ENCODE peak calls at places on chromosomes 1 and 21, in seven cellular contexts. Z is stomach, E is upper lobe of left lung, H is transverse colon, S is GM12878, I is SK-N-SH, F is HepG2. K is an unnamed sample.

GRCh38 chr1:27142464-27142863 is 12.5 kb downstream of the SLC9A1 start:
- DNase-seq in E (no peak), S (no peak), F (no peak), Z (no peak), H (no peak), I (no peak), K (no peak)

GRCh38 chr21:41025057-41025390 is 142.9 kb upstream of the BACE2 start:
- DNase-seq in S (no peak), F (no peak), E (no peak), Z (no peak), H (no peak), I (no peak), K (no peak)

GRCh38 chr21:44941567-44941966 is 1.7 kb downstream of the SLX9 start:
- DNase-seq in H (no peak), I (no peak), S (no peak), E (no peak), Z (no peak), F (no peak), K (peak)

GRCh38 chr1:67939176-67939751 is 106.0 kb upstream of the GNG12 start:
- DNase-seq in S (no peak), E (no peak), Z (no peak), H (no peak), I (peak), F (no peak), K (no peak)

GRCh38 chr1:110210604-110211502 is 739 bp downstream of the KCNC4 start:
- DNase-seq in S (no peak), E (peak), H (peak), Z (peak), I (peak), F (no peak), K (peak)

GRCh38 chr1:93395195-93395594 is 49.5 kb downstream of the DR1 start:
- DNase-seq in Z (no peak), H (no peak), E (no peak), I (no peak), F (peak), S (no peak), K (no peak)

GRCh38 chr1:204383163-204383904 is 23.6 kb upstream of the PLEKHA6 start:
- DNase-seq in S (no peak), Z (no peak), I (no peak), H (no peak), F (no peak), E (no peak), K (no peak)

GRCh38 chr1:8089535-8090228 is 63.6 kb upstream of the ERRFI1 start:
- DNase-seq in Z (no peak), H (no peak), S (no peak), F (no peak), E (no peak), I (no peak), K (no peak)

GRCh38 chr1:17919525-17920439 is 164.6 kb downstream of the ACTL8 start:
- DNase-seq in S (no peak), I (peak), E (no peak), H (no peak), Z (peak), F (no peak), K (no peak)

GRCh38 chr21:38743772-38744529 is 61.8 kb upstream of the ETS2 start:
- DNase-seq in I (no peak), F (no peak), H (no peak), Z (no peak), E (no peak), S (no peak), K (no peak)

GRCh38 chr1:167427843-167428242 is 90.5 kb downstream of the CD247 start:
- DNase-seq in E (no peak), F (no peak), Z (no peak), I (no peak), S (no peak), H (no peak), K (no peak)

GRCh38 chr1:41623736-41624135 is 139.3 kb upstream of the EDN2 start:
- DNase-seq in E (peak), F (no peak), S (no peak), I (no peak), Z (no peak), H (no peak), K (peak)

GRCh38 chr1:27491748-27492700 is 2.1 kb upstream of the WASF2 start:
- DNase-seq in S (no peak), E (no peak), I (no peak), H (peak), F (no peak), Z (no peak), K (peak)

GRCh38 chr1:61742620-61743431 is 546 bp downstream of the PATJ start:
- DNase-seq in S (no peak), I (peak), H (peak), Z (peak), F (peak), E (peak), K (peak)

GRCh38 chr1:147496571-147496970 is 44.7 kb upstream of the BCL9 start:
- DNase-seq in F (peak), Z (peak), E (peak), H (peak), I (peak), S (no peak), K (peak)

GRCh38 chr1:31793086-31793485 is 22.7 kb downstream of the SPOCD1 start:
- DNase-seq in Z (peak), S (no peak), H (no peak), I (no peak), F (no peak), E (peak), K (peak)

GRCh38 chr21:45325206-45326168 is 37.8 kb upstream of the POFUT2 start:
- DNase-seq in F (no peak), Z (no peak), H (no peak), S (no peak), I (no peak), E (peak), K (peak)

GRCh38 chr1:108012553-108012952 is 47.6 kb upstream of the VAV3 start:
- DNase-seq in S (no peak), H (no peak), F (no peak), I (no peak), Z (no peak), E (no peak), K (no peak)

GRCh38 chr1:108010581-108010980 is 45.6 kb upstream of the VAV3 start:
- DNase-seq in Z (no peak), E (no peak), H (no peak), F (no peak), S (no peak), I (no peak), K (no peak)

GRCh38 chr1:108017698-108018097 is 52.7 kb upstream of the VAV3 start:
- DNase-seq in H (no peak), F (no peak), Z (no peak), I (no peak), E (no peak), S (no peak), K (no peak)

GRCh38 chr1:108011295-108011694 is 46.3 kb upstream of the VAV3 start:
- DNase-seq in F (no peak), I (no peak), H (no peak), Z (no peak), S (no peak), E (no peak), K (no peak)

DNA sequence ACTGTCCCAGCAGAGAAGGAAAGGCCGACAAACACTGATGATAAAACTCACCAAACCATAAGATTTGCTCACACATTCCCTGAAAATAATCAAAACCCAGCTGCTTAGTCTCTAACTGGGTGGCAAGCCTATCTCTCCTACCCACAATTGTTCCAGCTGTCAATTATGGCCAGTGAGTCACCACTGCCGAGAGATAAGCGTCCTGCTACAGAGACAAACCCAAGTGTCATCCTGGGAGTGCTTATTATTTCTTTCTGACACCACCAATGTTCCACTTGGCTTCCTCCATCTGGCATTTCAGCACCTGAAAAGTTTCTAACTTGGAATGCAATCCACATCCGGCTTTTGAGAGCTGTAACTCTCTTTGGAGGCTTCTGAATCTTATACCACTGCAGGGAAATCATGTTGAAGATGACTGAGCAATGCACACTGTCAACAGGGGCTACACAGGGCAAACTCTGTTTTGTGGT is 51.5 kb upstream of the VAV3 start:
- DNase-seq in E (no peak), S (no peak), F (no peak), I (peak), Z (no peak), H (no peak), K (no peak)
- TF ChIP-seq EP300 in E (no peak), S (no peak), F (no peak), I (no peak), Z (no peak), H (no peak), K (no peak)

DNA sequence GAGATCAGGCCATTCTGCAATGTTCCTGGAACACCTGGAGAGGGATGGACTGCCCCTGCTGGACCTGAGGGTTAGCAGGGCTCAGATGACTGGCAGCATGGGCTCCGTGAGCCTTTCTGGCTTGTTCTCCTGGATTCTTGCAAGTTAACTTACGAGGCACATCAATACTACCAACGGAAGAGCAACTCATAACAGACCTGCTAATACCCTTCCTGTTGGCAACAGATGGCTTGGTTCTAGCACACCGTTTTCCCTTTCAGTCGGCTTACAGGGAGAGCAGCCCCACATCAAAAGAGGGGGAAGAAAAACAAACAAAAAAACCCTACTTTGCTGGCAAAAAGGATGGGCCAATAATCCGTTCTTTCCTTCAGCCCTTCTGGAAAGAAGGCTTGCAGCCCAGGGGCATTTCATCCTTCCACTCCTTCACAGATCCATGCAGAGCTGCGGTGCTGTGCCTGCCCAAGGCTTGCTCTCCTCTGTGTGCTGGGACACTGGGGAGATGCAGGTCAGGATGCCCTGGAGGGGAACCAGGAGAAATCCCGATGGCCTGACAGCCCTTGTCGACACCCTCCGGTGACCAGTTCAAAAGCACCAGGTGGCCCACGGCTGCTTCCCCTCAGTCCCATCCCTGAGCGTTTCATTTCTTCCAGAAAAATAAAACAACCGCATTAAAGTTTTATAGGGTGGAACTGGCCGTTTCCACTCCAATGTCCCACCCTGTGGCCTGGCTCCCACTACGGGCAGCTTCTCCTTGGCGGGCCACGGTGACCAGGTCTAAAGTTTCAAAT is 48.1 kb downstream of the SLC66A1 start:
- DNase-seq in S (no peak), F (no peak), H (no peak), Z (no peak), E (no peak), I (no peak), K (no peak)
- H3K27ac ChIP-seq in S (no peak), F (no peak), H (no peak), Z (no peak), E (no peak), I (no peak), K (peak)

DNA sequence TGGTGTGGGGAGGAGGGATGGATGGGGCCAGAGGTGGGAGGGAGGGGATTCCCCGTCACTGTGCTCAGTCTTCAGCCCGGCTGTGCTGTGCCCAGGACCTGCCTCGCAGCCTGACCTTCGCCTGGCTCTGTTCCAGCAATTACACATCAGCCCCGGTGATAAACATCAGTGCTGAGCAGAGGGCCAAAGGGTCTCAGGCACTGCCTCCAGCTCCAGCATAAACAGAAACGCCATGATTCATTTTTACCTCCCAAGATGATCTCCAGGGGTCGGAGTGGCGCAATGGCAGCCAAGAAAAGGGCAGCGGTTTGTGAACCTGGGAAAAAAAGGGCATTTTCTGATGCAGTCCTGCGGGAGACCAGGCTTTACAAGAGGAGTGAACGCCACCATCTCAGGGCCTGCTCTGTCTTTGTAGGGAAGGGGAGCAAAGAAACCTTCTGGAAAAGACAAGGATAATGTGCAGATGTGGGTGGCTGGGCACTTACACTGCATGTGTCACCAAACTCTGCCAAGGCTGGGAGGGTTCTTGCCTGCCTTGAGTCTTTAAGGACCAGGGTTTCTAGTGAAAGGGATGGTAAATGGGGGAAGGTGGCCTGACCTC is 28.1 kb downstream of the SHISA4 start:
- DNase-seq in H (peak), I (peak), S (no peak), E (no peak), Z (peak), F (peak), K (peak)
- TF ChIP-seq POLR2AphosphoS5 in H (peak), I (peak), S (no peak), E (peak), Z (peak), F (no peak), K (peak)

GRCh38 chr1:6278263-6278662 is 17.4 kb upstream of the GPR153 start:
- DNase-seq in Z (no peak), H (no peak), I (no peak), E (no peak), S (no peak), F (no peak), K (no peak)

GRCh38 chr1:6274102-6274501 is 13.2 kb upstream of the GPR153 start:
- DNase-seq in F (no peak), S (no peak), I (no peak), E (no peak), Z (no peak), H (no peak), K (no peak)

GRCh38 chr1:6276765-6277555 is 16.1 kb upstream of the GPR153 start:
- DNase-seq in H (no peak), I (no peak), Z (no peak), F (no peak), S (no peak), E (no peak), K (no peak)

GRCh38 chr1:6274622-6275139 is 13.8 kb upstream of the GPR153 start:
- DNase-seq in S (no peak), I (no peak), F (no peak), Z (no peak), E (no peak), H (no peak), K (no peak)

DNA sequence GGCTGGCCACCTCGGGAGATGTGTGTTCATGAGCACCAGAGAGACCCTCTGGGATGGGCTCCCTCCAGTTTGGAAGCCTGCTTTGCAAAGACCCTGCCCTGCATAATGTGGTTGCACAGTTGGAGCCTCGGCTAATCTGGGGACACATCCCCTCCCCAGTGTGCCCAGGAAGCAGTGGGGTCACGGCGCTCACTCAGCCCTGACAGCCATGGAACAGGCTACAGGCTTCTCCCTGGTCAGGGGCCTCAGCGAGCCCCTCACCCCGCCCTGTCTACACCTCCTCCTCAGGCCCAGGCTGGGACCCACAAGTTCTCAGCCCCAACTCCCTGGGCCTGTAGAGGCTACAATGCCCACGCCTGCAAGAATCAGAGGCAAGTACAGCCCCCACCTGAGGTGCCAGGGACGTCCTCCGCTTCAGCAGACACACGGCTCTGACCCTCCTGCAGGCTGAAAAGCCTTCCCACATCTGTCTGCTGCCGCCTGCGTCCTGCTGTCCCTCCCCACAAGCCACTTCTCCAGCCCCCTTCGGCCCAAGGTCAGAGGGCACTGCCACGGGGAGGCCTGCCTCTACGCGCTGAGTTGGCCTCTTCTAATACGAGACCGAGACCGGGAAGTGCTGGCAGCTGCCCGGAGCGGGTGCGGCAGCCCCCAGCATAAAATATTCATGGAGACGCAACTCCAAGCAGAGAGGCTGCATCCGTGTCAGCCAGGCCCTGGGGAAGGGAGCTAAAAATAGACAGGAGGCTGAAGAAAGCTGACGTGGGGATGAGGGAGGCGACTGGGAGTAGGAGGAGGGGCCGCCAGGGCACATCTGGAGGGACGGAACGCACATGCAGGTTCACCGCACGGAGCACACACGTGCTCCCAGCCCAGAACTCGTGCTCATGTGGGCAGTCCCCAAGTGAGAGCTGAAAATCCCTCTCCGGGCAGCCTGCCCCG is 15.2 kb upstream of the GPR153 start:
- DNase-seq in I (no peak), Z (no peak), F (no peak), E (no peak), H (peak), S (no peak), K (peak)
- TF ChIP-seq EP300 in I (no peak), Z (peak), F (no peak), E (no peak), H (no peak), S (no peak), K (peak)

DNA sequence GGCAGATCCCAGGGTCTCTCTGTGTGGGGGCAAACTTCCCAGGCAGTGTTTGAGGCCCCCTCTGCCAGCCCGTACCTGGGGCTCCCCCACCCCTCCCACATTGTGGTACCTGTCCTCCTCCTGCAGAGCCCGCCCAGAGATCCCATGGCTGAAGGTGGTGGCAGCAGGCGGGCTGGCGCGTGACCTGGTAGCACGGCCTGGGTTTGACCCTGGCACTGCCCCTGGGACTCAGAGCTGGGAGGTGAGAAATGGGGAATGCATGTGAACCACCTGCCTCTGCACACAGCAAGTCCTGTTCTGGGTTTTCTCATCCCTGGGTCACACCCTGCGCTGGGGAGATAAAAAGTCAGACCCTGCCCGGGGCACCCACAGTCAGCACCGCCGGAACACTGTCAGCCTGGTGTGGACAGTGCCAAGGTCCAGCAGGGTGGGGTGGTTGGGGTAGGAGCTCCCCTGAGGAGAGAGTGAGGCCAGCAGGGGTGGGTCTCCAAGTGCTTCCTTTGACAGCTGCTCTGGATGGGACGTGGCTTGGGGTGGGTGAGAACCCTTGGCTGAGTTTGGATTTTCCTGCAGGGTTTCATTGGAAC is 11.8 kb downstream of the AGRN start:
- DNase-seq in Z (no peak), I (no peak), F (no peak), E (peak), S (no peak), H (no peak), K (no peak)
- H3K27ac ChIP-seq in Z (no peak), I (no peak), F (no peak), E (no peak), S (no peak), H (no peak), K (no peak)

K was measured in sigmoid colon.